ENCODE peak calls at places on chromosome 2, in eight cellular contexts. C, E, W, H, O, D, T and L are unnamed samples.
A peak's percentile ranks its signal among the peaks of the same experiment; 100 is the strongest.

GRCh38 chr2:121036226-121036692 is 248.7 kb downstream of the TFCP2L1 start:
- DNase-seq in W (no peak), H (no peak), D (no peak), E (no peak), C (no peak), T (no peak), O (no peak), L (no peak)

GRCh38 chr2:145413261-145413660 is 893.3 kb upstream of the ZEB2 start:
- DNase-seq in E (no peak), C (no peak), D (no peak), T (no peak), O (no peak), H (no peak), W (no peak), L (no peak)

GRCh38 chr2:207399301-207399700 is 130.5 kb upstream of the CREB1 start:
- DNase-seq in E (no peak), H (no peak), O (no peak), T (no peak), C (no peak), W (no peak), D (no peak), L (no peak)

GRCh38 chr2:239432174-239432573 is 31.4 kb upstream of the HDAC4 start:
- DNase-seq in E (no peak), D (no peak), W (no peak), O (no peak), C (no peak), T (no peak), H (no peak), L (no peak)

GRCh38 chr2:126650994-126651393 is 5.0 kb upstream of the GYPC start:
- DNase-seq in W (no peak), T (no peak), E (no peak), O (no peak), H (no peak), D (no peak), C (no peak), L (no peak)

GRCh38 chr2:117794668-117795067 is 19.8 kb upstream of the DDX18 start:
- DNase-seq in T (no peak), O (peak; percentile 27), E (no peak), H (no peak), D (no peak), W (no peak), C (no peak), L (no peak)

GRCh38 chr2:60957643-60958042 is 59.9 kb upstream of the PEX13 start:
- DNase-seq in H (no peak), D (no peak), E (no peak), O (no peak), W (no peak), T (no peak), C (peak; percentile 52), L (no peak)

GRCh38 chr2:21042958-21043743 is 722 bp downstream of the APOB start:
- DNase-seq in E (peak; percentile 65), H (peak; percentile 72), C (peak; percentile 70), W (peak; percentile 55), O (peak; percentile 31), T (peak; percentile 71), D (peak; percentile 5), L (peak; percentile 77)

GRCh38 chr2:127166221-127166860 is 53.8 kb downstream of the CYP27C1 start:
- DNase-seq in W (no peak), H (no peak), C (no peak), T (no peak), O (no peak), E (no peak), D (no peak), L (peak; percentile 38)

GRCh38 chr2:109185801-109186570 is 57.0 kb downstream of the SH3RF3 start:
- DNase-seq in H (no peak), C (peak; percentile 31), W (peak; percentile 63), E (peak; percentile 73), D (no peak), T (peak; percentile 56), O (peak; percentile 85), L (no peak)

GRCh38 chr2:180983468-180984388 is 3.3 kb downstream of the UBE2E3 start:
- DNase-seq in T (no peak), H (no peak), D (peak; percentile 35), O (peak; percentile 69), W (no peak), E (no peak), C (peak; percentile 20), L (no peak)

GRCh38 chr2:147135401-147135800 is 709.4 kb upstream of the ACVR2A start:
- DNase-seq in T (no peak), H (no peak), E (no peak), O (no peak), W (peak; percentile 10), C (no peak), D (no peak), L (no peak)

GRCh38 chr2:144999040-144999875 is 479.3 kb upstream of the ZEB2 start:
- DNase-seq in C (no peak), E (peak; percentile 35), H (no peak), O (no peak), T (no peak), D (no peak), W (no peak), L (no peak)

GRCh38 chr2:118842687-118843491 is 4.6 kb downstream of the EN1 start:
- DNase-seq in D (no peak), T (no peak), C (no peak), H (no peak), E (no peak), O (no peak), W (no peak), L (no peak)

GRCh38 chr2:172480301-172481218 is 53.2 kb downstream of the ITGA6 start:
- DNase-seq in O (peak; percentile 20), H (no peak), W (peak; percentile 59), T (peak; percentile 43), C (no peak), D (no peak), E (no peak), L (no peak)

GRCh38 chr2:71071681-71072398 is 3.4 kb downstream of the NAGK start:
- DNase-seq in H (no peak), W (no peak), O (no peak), C (no peak), E (peak; percentile 48), D (peak; percentile 52), T (peak; percentile 23), L (no peak)

GRCh38 chr2:48601349-48601748 is 16.3 kb upstream of the GTF2A1L start:
- DNase-seq in D (no peak), T (no peak), O (peak; percentile 41), H (no peak), W (no peak), C (no peak), E (no peak), L (no peak)

GRCh38 chr2:113685471-113685870 is 58.4 kb downstream of the RABL2A start:
- DNase-seq in W (no peak), H (no peak), C (no peak), T (no peak), E (no peak), O (peak; percentile 59), D (no peak), L (no peak)

GRCh38 chr2:54755641-54756326 is 32.3 kb downstream of the EML6 start:
- DNase-seq in C (no peak), D (no peak), O (no peak), H (no peak), T (no peak), W (no peak), E (no peak), L (no peak)

GRCh38 chr2:28663359-28663758 is 88.3 kb upstream of the PPP1CB start:
- DNase-seq in D (no peak), T (no peak), E (no peak), O (peak; percentile 79), C (no peak), W (no peak), H (no peak), L (no peak)
- H3K27ac ChIP-seq in D (no peak overlapping the region), T (peak overlapping the region; percentile 87), E (peak overlapping the region; percentile 80), O (peak overlapping the region; percentile 22), C (peak overlapping the region; percentile 63), W (peak overlapping the region; percentile 44), H (no peak overlapping the region), L (peak overlapping the region; percentile 65)

GRCh38 chr2:3598912-3599854 is 4.3 kb downstream of the COLEC11 start:
- DNase-seq in H (no peak), T (no peak), W (no peak), O (no peak), C (no peak), D (no peak), E (no peak), L (no peak)

GRCh38 chr2:3595985-3596384 is 1.1 kb downstream of the COLEC11 start:
- DNase-seq in H (no peak), W (no peak), E (no peak), T (no peak), O (no peak), D (no peak), C (no peak), L (no peak)

GRCh38 chr2:3598197-3598910 is 3.4 kb downstream of the COLEC11 start:
- DNase-seq in T (no peak), H (no peak), E (no peak), C (no peak), D (no peak), O (no peak), W (no peak), L (no peak)

GRCh38 chr2:3596891-3597290 is 2.0 kb downstream of the COLEC11 start:
- DNase-seq in E (no peak), D (no peak), C (no peak), O (no peak), H (no peak), W (no peak), T (no peak), L (no peak)

DNA sequence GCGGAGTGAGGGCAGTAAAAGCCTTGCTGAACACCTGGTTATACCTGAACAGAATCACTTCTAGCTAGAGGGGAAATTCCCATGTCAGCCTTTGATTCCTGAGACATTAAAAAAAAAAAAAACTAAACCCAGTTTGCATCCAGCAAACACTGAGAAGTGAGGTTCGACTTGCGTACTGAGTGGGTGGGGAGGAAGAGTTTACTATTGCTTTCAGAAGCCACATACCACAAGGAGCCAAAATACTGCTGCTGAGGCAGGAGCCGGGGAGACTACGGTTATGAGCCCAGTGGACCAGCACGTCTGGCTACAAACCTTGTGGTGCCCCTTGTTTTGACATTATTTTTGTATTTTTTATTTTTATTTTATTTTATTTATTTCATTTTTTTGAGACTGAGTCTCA is 2.7 kb downstream of the COLEC11 start:
- DNase-seq in E (no peak), T (no peak), W (no peak), O (no peak), H (no peak), C (no peak), D (peak; percentile 44), L (no peak)
- H3K27ac ChIP-seq in E (no peak overlapping the region), T (no peak overlapping the region), W (no peak overlapping the region), O (no peak overlapping the region), H (no peak overlapping the region), C (no peak overlapping the region), D (no peak overlapping the region), L (no peak overlapping the region)

GRCh38 chr2:101830146-101830545 is 132.6 kb downstream of the MAP4K4 start:
- DNase-seq in T (no peak), E (no peak), D (no peak), C (no peak), H (no peak), W (no peak), O (no peak), L (no peak)
- H3K27ac ChIP-seq in T (peak overlapping the region; percentile 73), E (no peak overlapping the region), D (no peak overlapping the region), C (no peak overlapping the region), H (no peak overlapping the region), W (no peak overlapping the region), O (no peak overlapping the region), L (no peak overlapping the region)

DNA sequence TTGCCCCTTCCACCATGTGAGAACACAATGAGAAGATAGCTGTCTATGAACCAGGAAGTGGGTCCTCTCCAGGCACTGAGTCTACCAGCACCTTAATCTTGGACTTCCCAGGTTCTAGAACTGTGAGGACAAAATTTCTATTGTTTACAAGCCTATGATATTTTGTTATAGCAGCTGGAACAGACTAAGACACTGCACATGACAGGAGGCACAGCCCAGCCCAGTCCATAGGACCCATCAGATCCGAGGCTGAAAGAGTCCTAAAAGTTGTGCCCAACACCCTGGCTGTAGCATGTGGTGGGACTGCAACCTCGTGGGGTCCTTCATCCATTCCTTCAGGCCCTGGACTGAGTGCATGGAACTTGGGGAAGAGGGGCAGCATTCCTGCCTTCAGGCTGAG is 48.4 kb upstream of the YWHAQ start:
- DNase-seq in H (no peak), T (no peak), D (no peak), C (no peak), O (no peak), E (no peak), W (no peak), L (no peak)
- H3K27ac ChIP-seq in H (no peak overlapping the region), T (no peak overlapping the region), D (no peak overlapping the region), C (no peak overlapping the region), O (no peak overlapping the region), E (no peak overlapping the region), W (no peak overlapping the region), L (no peak overlapping the region)